ENCODE peak calls at places on chromosomes 5 and 9, in nine cellular contexts. L is GM13976; W is naive B cell; H is stimulated activated CD4-positive, alpha-beta T cell treated with anti-CD3 and anti-CD28 coated beads, Interleukin-15, amount 100 ng/mL, for 1 hour; J is stomach; R is GM10248; T is SJSA1; G is stimulated activated naive CD8-positive, alpha-beta T cell treated with anti-CD3 and anti-CD28 coated beads, Interleukin-15, Interleukin-2, amounts not matched to agents 100 U/mL and 50 U/mL, for 24 hours; E is SW480. M is an unnamed sample.
A peak's percentile ranks its signal among the peaks of the same experiment; 100 is the strongest.

GRCh38 chr9:92600742-92601261 is 65.0 kb upstream of the ECM2 start:
- DNase-seq in L (no peak), E (no peak), H (no peak), R (no peak), W (no peak), G (no peak), J (no peak), T (peak; percentile 79), M (no peak)

GRCh38 chr5:171614511-171614910 is 171.1 kb upstream of the SMIM23 start:
- DNase-seq in J (no peak), E (peak; percentile 76), L (no peak), R (no peak), H (no peak), G (no peak), T (no peak), W (no peak), M (no peak)

GRCh38 chr5:158812381-158812780 is 287.3 kb downstream of the EBF1 start:
- DNase-seq in J (no peak), E (no peak), T (no peak), H (peak; percentile 30), G (peak; percentile 52), W (peak; percentile 84), L (no peak), R (peak; percentile 19), M (peak; percentile 97)

GRCh38 chr5:23583081-23583480 is 75.7 kb downstream of the PRDM9 start:
- DNase-seq in T (no peak), R (no peak), W (no peak), E (no peak), L (no peak), J (no peak), G (no peak), H (no peak), M (no peak)

GRCh38 chr5:171850354-171850947 is 64.8 kb downstream of the SMIM23 start:
- DNase-seq in R (no peak), J (no peak), W (no peak), L (no peak), E (peak; percentile 60), G (no peak), H (no peak), T (peak; percentile 40), M (peak; percentile 61)

GRCh38 chr5:109743770-109744212 is 54.1 kb downstream of the MAN2A1 start:
- DNase-seq in J (no peak), H (no peak), W (no peak), L (no peak), T (peak; percentile 97), G (no peak), E (no peak), R (no peak), M (no peak)

GRCh38 chr5:51398875-51399635 is 15.8 kb downstream of the ISL1 start:
- DNase-seq in J (no peak), E (no peak), R (no peak), G (no peak), H (no peak), L (no peak), W (no peak), T (no peak), M (no peak)

GRCh38 chr5:74299833-74300232 is 340.7 kb downstream of the ENC1 start:
- DNase-seq in W (no peak), J (no peak), L (no peak), H (no peak), T (no peak), R (no peak), G (no peak), E (no peak), M (no peak)

GRCh38 chr9:70484232-70485130 is 70.0 kb upstream of the KLF9 start:
- DNase-seq in T (peak; percentile 43), H (no peak), E (peak; percentile 57), J (peak; percentile 46), G (peak; percentile 10), R (peak; percentile 57), W (peak; percentile 33), L (peak; percentile 59), M (peak; percentile 61)

GRCh38 chr5:1727571-1727970 is 72.1 kb downstream of the MRPL36 start:
- DNase-seq in G (no peak), E (no peak), L (no peak), W (no peak), J (peak; percentile 21), R (no peak), H (no peak), T (no peak), M (no peak)

GRCh38 chr9:78668148-78668825 is 371.4 kb downstream of the PSAT1 start:
- DNase-seq in E (peak; percentile 89), R (no peak), H (no peak), J (no peak), G (no peak), W (no peak), T (peak; percentile 14), L (no peak), M (no peak)

GRCh38 chr5:154437281-154437965 is 8.4 kb upstream of the SAP30L start:
- DNase-seq in L (no peak), G (no peak), J (no peak), H (no peak), T (no peak), E (no peak), R (no peak), W (no peak), M (no peak)

GRCh38 chr9:77946969-77947368 is 84.6 kb downstream of the GNAQ start:
- DNase-seq in R (no peak), T (no peak), J (peak; percentile 48), E (no peak), G (no peak), W (no peak), H (no peak), L (no peak), M (no peak)

GRCh38 chr5:136891175-136891574 is 525.8 kb upstream of the TRPC7 start:
- DNase-seq in H (no peak), T (no peak), L (no peak), E (no peak), J (no peak), W (no peak), G (no peak), R (no peak), M (no peak)